ENCODE peak calls at places on chromosomes 16 and 17, in eight cellular contexts. V is mucosa of descending colon; C is AG10803; U is stimulated activated CD4-positive, alpha-beta T cell treated with anti-CD3 and anti-CD28 coated beads, Interleukin-4, amount 100 ng/mL, for 24 hours; T is mesothelial cell of epicardium; K is NCI-H1436 treated with DMSO at 0.1 percent for 48 hours; D is endothelial cell; G is AG08396. A is an unnamed sample.

GRCh38 chr17:15909481-15909991 is 35.4 kb upstream of the ADORA2B start:
- DNase-seq in C (peak), G (no peak), U (no peak), K (no peak), V (no peak), T (no peak), D (no peak), A (no peak)

GRCh38 chr16:86022381-86022960 is 123.5 kb downstream of the IRF8 start:
- DNase-seq in V (no peak), D (no peak), T (no peak), G (no peak), K (no peak), C (no peak), U (no peak), A (no peak)

GRCh38 chr17:21418446-21419298 is 42.5 kb downstream of the KCNJ12 start:
- DNase-seq in C (no peak), K (no peak), G (no peak), D (no peak), T (no peak), U (no peak), V (peak), A (no peak)

GRCh38 chr17:78202666-78203065 is 11.4 kb upstream of the BIRC5 start:
- DNase-seq in G (no peak), U (no peak), K (no peak), D (no peak), C (no peak), V (no peak), T (no peak), A (no peak)

GRCh38 chr16:10671729-10672128 is 23.0 kb downstream of the TEKT5 start:
- DNase-seq in K (no peak), T (no peak), V (no peak), U (no peak), G (no peak), C (no peak), D (no peak), A (no peak)

GRCh38 chr16:30948087-30948955 is 547 bp upstream of the ORAI3 start:
- DNase-seq in V (peak), T (peak), U (no peak), G (peak), K (no peak), D (peak), C (peak), A (peak)

GRCh38 chr17:38947189-38947588 is 20.0 kb downstream of the FBXO47 start:
- DNase-seq in U (no peak), V (no peak), G (no peak), T (no peak), C (no peak), D (no peak), K (no peak), A (no peak)

GRCh38 chr17:79261361-79262072 is 186.9 kb downstream of the ENGASE start:
- DNase-seq in K (no peak), D (no peak), T (no peak), V (no peak), G (no peak), U (no peak), C (no peak), A (no peak)

GRCh38 chr16:87733190-87733589 is 32.6 kb downstream of the KLHDC4 start:
- DNase-seq in D (no peak), C (no peak), K (peak), T (no peak), U (no peak), G (no peak), V (no peak), A (no peak)

GRCh38 chr17:59844884-59845594 is 47.7 kb downstream of the TUBD1 start:
- DNase-seq in K (no peak), G (no peak), C (peak), D (no peak), T (no peak), U (no peak), V (no peak), A (no peak)

GRCh38 chr17:52048503-52048902 is 110.0 kb downstream of the CA10 start:
- DNase-seq in C (no peak), V (no peak), K (no peak), D (no peak), G (no peak), T (no peak), U (no peak), A (no peak)

GRCh38 chr16:71628810-71629209 is 2.8 kb downstream of the MARVELD3 start:
- DNase-seq in C (peak), K (no peak), G (no peak), V (no peak), T (no peak), D (peak), U (no peak), A (no peak)